ENCODE peak calls at places on chromosomes 12 and 14, in four cellular contexts. One of them, this sample, is unnamed.
A peak's percentile ranks its signal among the peaks of the same experiment; 100 is the strongest.

GRCh38 chr12:88970742-88971141 is 381.6 kb downstream of the DUSP6 start:
- DNase-seq in NCI-H748 treated with DMSO at 0.1 percent for 48 hours: no peak
- DNase-seq in stimulated activated CD4-positive, alpha-beta T cell treated with anti-CD3 and anti-CD28 coated beads, Interleukin-2, amount 100 ng/mL, for 24 hours: no peak
- DNase-seq in GM04504: no peak
- DNase-seq in this sample: no peak

GRCh38 chr12:57175428-57176138 is 28.2 kb upstream of the LRP1-AS start:
- DNase-seq in NCI-H748 treated with DMSO at 0.1 percent for 48 hours: peak; percentile 88
- DNase-seq in stimulated activated CD4-positive, alpha-beta T cell treated with anti-CD3 and anti-CD28 coated beads, Interleukin-2, amount 100 ng/mL, for 24 hours: peak; percentile 53
- DNase-seq in GM04504: no peak
- DNase-seq in this sample: peak; percentile 22

GRCh38 chr12:109888179-109889020 is 8.1 kb upstream of the GLTP start:
- DNase-seq in NCI-H748 treated with DMSO at 0.1 percent for 48 hours: no peak
- DNase-seq in stimulated activated CD4-positive, alpha-beta T cell treated with anti-CD3 and anti-CD28 coated beads, Interleukin-2, amount 100 ng/mL, for 24 hours: peak; percentile 34
- DNase-seq in GM04504: peak; percentile 93
- DNase-seq in this sample: no peak

GRCh38 chr12:102034346-102034745 is 27.4 kb downstream of the WASHC3 start:
- DNase-seq in NCI-H748 treated with DMSO at 0.1 percent for 48 hours: no peak
- DNase-seq in stimulated activated CD4-positive, alpha-beta T cell treated with anti-CD3 and anti-CD28 coated beads, Interleukin-2, amount 100 ng/mL, for 24 hours: no peak
- DNase-seq in GM04504: no peak
- DNase-seq in this sample: no peak

GRCh38 chr12:103800252-103800771 is 40.7 kb downstream of the NT5DC3 start:
- DNase-seq in NCI-H748 treated with DMSO at 0.1 percent for 48 hours: peak; percentile 90
- DNase-seq in stimulated activated CD4-positive, alpha-beta T cell treated with anti-CD3 and anti-CD28 coated beads, Interleukin-2, amount 100 ng/mL, for 24 hours: no peak
- DNase-seq in GM04504: peak; percentile 28
- DNase-seq in this sample: no peak

GRCh38 chr12:25950329-25951115 is 8.0 kb upstream of the RASSF8 start:
- DNase-seq in NCI-H748 treated with DMSO at 0.1 percent for 48 hours: no peak
- DNase-seq in stimulated activated CD4-positive, alpha-beta T cell treated with anti-CD3 and anti-CD28 coated beads, Interleukin-2, amount 100 ng/mL, for 24 hours: no peak
- DNase-seq in GM04504: no peak
- DNase-seq in this sample: no peak

GRCh38 chr12:88957358-88957757 is 377.1 kb upstream of the KITLG start:
- DNase-seq in NCI-H748 treated with DMSO at 0.1 percent for 48 hours: no peak
- DNase-seq in stimulated activated CD4-positive, alpha-beta T cell treated with anti-CD3 and anti-CD28 coated beads, Interleukin-2, amount 100 ng/mL, for 24 hours: no peak
- DNase-seq in GM04504: no peak
- DNase-seq in this sample: no peak

GRCh38 chr14:95431199-95432145 is 85.0 kb downstream of the SYNE3 start:
- DNase-seq in NCI-H748 treated with DMSO at 0.1 percent for 48 hours: no peak
- DNase-seq in stimulated activated CD4-positive, alpha-beta T cell treated with anti-CD3 and anti-CD28 coated beads, Interleukin-2, amount 100 ng/mL, for 24 hours: no peak
- DNase-seq in GM04504: no peak
- DNase-seq in this sample: no peak

GRCh38 chr14:69423279-69423678 is 24.8 kb downstream of the SLC39A9 start:
- DNase-seq in NCI-H748 treated with DMSO at 0.1 percent for 48 hours: no peak
- DNase-seq in stimulated activated CD4-positive, alpha-beta T cell treated with anti-CD3 and anti-CD28 coated beads, Interleukin-2, amount 100 ng/mL, for 24 hours: no peak
- DNase-seq in GM04504: no peak
- DNase-seq in this sample: no peak

GRCh38 chr12:48358937-48359509 is 8.3 kb upstream of the ZNF641 start:
- DNase-seq in NCI-H748 treated with DMSO at 0.1 percent for 48 hours: no peak
- DNase-seq in stimulated activated CD4-positive, alpha-beta T cell treated with anti-CD3 and anti-CD28 coated beads, Interleukin-2, amount 100 ng/mL, for 24 hours: no peak
- DNase-seq in GM04504: no peak
- DNase-seq in this sample: no peak

GRCh38 chr12:19613051-19613535 is 173.8 kb downstream of the AEBP2 start:
- DNase-seq in NCI-H748 treated with DMSO at 0.1 percent for 48 hours: no peak
- DNase-seq in stimulated activated CD4-positive, alpha-beta T cell treated with anti-CD3 and anti-CD28 coated beads, Interleukin-2, amount 100 ng/mL, for 24 hours: no peak
- DNase-seq in GM04504: no peak
- DNase-seq in this sample: no peak

GRCh38 chr14:60220084-60220483 is 28.9 kb upstream of the PPM1A start:
- DNase-seq in NCI-H748 treated with DMSO at 0.1 percent for 48 hours: no peak
- DNase-seq in stimulated activated CD4-positive, alpha-beta T cell treated with anti-CD3 and anti-CD28 coated beads, Interleukin-2, amount 100 ng/mL, for 24 hours: no peak
- DNase-seq in GM04504: no peak
- DNase-seq in this sample: peak; percentile 4

GRCh38 chr12:87511371-87511770 is 517.8 kb downstream of the C12orf50 start:
- DNase-seq in NCI-H748 treated with DMSO at 0.1 percent for 48 hours: no peak
- DNase-seq in stimulated activated CD4-positive, alpha-beta T cell treated with anti-CD3 and anti-CD28 coated beads, Interleukin-2, amount 100 ng/mL, for 24 hours: no peak
- DNase-seq in GM04504: no peak
- DNase-seq in this sample: no peak

GRCh38 chr12:100017056-100017455 is 32.3 kb upstream of the ANKS1B start:
- DNase-seq in NCI-H748 treated with DMSO at 0.1 percent for 48 hours: no peak
- DNase-seq in stimulated activated CD4-positive, alpha-beta T cell treated with anti-CD3 and anti-CD28 coated beads, Interleukin-2, amount 100 ng/mL, for 24 hours: no peak
- DNase-seq in GM04504: no peak
- DNase-seq in this sample: no peak

GRCh38 chr14:75126679-75127473 is at the start of gene NEK9:
- DNase-seq in NCI-H748 treated with DMSO at 0.1 percent for 48 hours: peak; percentile 31
- DNase-seq in stimulated activated CD4-positive, alpha-beta T cell treated with anti-CD3 and anti-CD28 coated beads, Interleukin-2, amount 100 ng/mL, for 24 hours: peak; percentile 93
- DNase-seq in GM04504: peak; percentile 65
- DNase-seq in this sample: peak; percentile 83

GRCh38 chr14:35261774-35262173 is 30.4 kb upstream of the PSMA6 start:
- DNase-seq in NCI-H748 treated with DMSO at 0.1 percent for 48 hours: no peak
- DNase-seq in stimulated activated CD4-positive, alpha-beta T cell treated with anti-CD3 and anti-CD28 coated beads, Interleukin-2, amount 100 ng/mL, for 24 hours: no peak
- DNase-seq in GM04504: no peak
- DNase-seq in this sample: no peak

GRCh38 chr14:51328089-51328941 is 88.3 kb downstream of the TMX1 start:
- DNase-seq in NCI-H748 treated with DMSO at 0.1 percent for 48 hours: no peak
- DNase-seq in stimulated activated CD4-positive, alpha-beta T cell treated with anti-CD3 and anti-CD28 coated beads, Interleukin-2, amount 100 ng/mL, for 24 hours: peak; percentile 22
- DNase-seq in GM04504: no peak
- DNase-seq in this sample: peak; percentile 15

GRCh38 chr12:116880817-116881324 is 370 bp downstream of the HRK start:
- DNase-seq in NCI-H748 treated with DMSO at 0.1 percent for 48 hours: peak; percentile 51
- DNase-seq in stimulated activated CD4-positive, alpha-beta T cell treated with anti-CD3 and anti-CD28 coated beads, Interleukin-2, amount 100 ng/mL, for 24 hours: peak; percentile 22
- DNase-seq in GM04504: no peak
- DNase-seq in this sample: peak; percentile 15

GRCh38 chr14:76574416-76574815 is 186.9 kb upstream of the VASH1 start:
- DNase-seq in NCI-H748 treated with DMSO at 0.1 percent for 48 hours: no peak
- DNase-seq in stimulated activated CD4-positive, alpha-beta T cell treated with anti-CD3 and anti-CD28 coated beads, Interleukin-2, amount 100 ng/mL, for 24 hours: no peak
- DNase-seq in GM04504: no peak
- DNase-seq in this sample: no peak

GRCh38 chr12:62925680-62926079 is 9.3 kb downstream of the PPM1H start:
- DNase-seq in NCI-H748 treated with DMSO at 0.1 percent for 48 hours: no peak
- DNase-seq in stimulated activated CD4-positive, alpha-beta T cell treated with anti-CD3 and anti-CD28 coated beads, Interleukin-2, amount 100 ng/mL, for 24 hours: no peak
- DNase-seq in GM04504: no peak
- DNase-seq in this sample: no peak

GRCh38 chr12:22313276-22313995 is 21.1 kb downstream of the ST8SIA1 start:
- DNase-seq in NCI-H748 treated with DMSO at 0.1 percent for 48 hours: no peak
- DNase-seq in stimulated activated CD4-positive, alpha-beta T cell treated with anti-CD3 and anti-CD28 coated beads, Interleukin-2, amount 100 ng/mL, for 24 hours: no peak
- DNase-seq in GM04504: no peak
- DNase-seq in this sample: no peak

GRCh38 chr14:59332727-59333126 is 132.5 kb downstream of the GPR135 start:
- DNase-seq in NCI-H748 treated with DMSO at 0.1 percent for 48 hours: no peak
- DNase-seq in stimulated activated CD4-positive, alpha-beta T cell treated with anti-CD3 and anti-CD28 coated beads, Interleukin-2, amount 100 ng/mL, for 24 hours: no peak
- DNase-seq in GM04504: peak; percentile 60
- DNase-seq in this sample: no peak

GRCh38 chr14:62162998-62163589 is 400.9 kb downstream of the SNAPC1 start:
- DNase-seq in NCI-H748 treated with DMSO at 0.1 percent for 48 hours: peak; percentile 73
- DNase-seq in stimulated activated CD4-positive, alpha-beta T cell treated with anti-CD3 and anti-CD28 coated beads, Interleukin-2, amount 100 ng/mL, for 24 hours: no peak
- DNase-seq in GM04504: no peak
- DNase-seq in this sample: no peak

GRCh38 chr12:48486261-48486660 is 4.0 kb downstream of the C12orf54 start:
- DNase-seq in NCI-H748 treated with DMSO at 0.1 percent for 48 hours: no peak
- DNase-seq in stimulated activated CD4-positive, alpha-beta T cell treated with anti-CD3 and anti-CD28 coated beads, Interleukin-2, amount 100 ng/mL, for 24 hours: no peak
- DNase-seq in GM04504: no peak
- DNase-seq in this sample: no peak

GRCh38 chr14:60188115-60188514 is 22.9 kb upstream of the DHRS7 start:
- DNase-seq in NCI-H748 treated with DMSO at 0.1 percent for 48 hours: no peak
- DNase-seq in stimulated activated CD4-positive, alpha-beta T cell treated with anti-CD3 and anti-CD28 coated beads, Interleukin-2, amount 100 ng/mL, for 24 hours: no peak
- DNase-seq in GM04504: no peak
- DNase-seq in this sample: no peak

GRCh38 chr14:101709533-101709881 is 52.0 kb upstream of the PPP2R5C start:
- DNase-seq in NCI-H748 treated with DMSO at 0.1 percent for 48 hours: no peak
- DNase-seq in stimulated activated CD4-positive, alpha-beta T cell treated with anti-CD3 and anti-CD28 coated beads, Interleukin-2, amount 100 ng/mL, for 24 hours: no peak
- DNase-seq in GM04504: no peak
- DNase-seq in this sample: no peak

GRCh38 chr12:50317198-50317597 is 33.9 kb upstream of the LIMA1 start:
- DNase-seq in NCI-H748 treated with DMSO at 0.1 percent for 48 hours: no peak
- DNase-seq in stimulated activated CD4-positive, alpha-beta T cell treated with anti-CD3 and anti-CD28 coated beads, Interleukin-2, amount 100 ng/mL, for 24 hours: no peak
- DNase-seq in GM04504: no peak
- DNase-seq in this sample: no peak

GRCh38 chr12:57487055-57487596 is 742 bp upstream of the MARS1 start:
- DNase-seq in NCI-H748 treated with DMSO at 0.1 percent for 48 hours: no peak
- DNase-seq in stimulated activated CD4-positive, alpha-beta T cell treated with anti-CD3 and anti-CD28 coated beads, Interleukin-2, amount 100 ng/mL, for 24 hours: no peak
- DNase-seq in GM04504: no peak
- DNase-seq in this sample: no peak

GRCh38 chr14:103629503-103630121 is 601 bp downstream of the KLC1 start:
- DNase-seq in NCI-H748 treated with DMSO at 0.1 percent for 48 hours: no peak
- DNase-seq in stimulated activated CD4-positive, alpha-beta T cell treated with anti-CD3 and anti-CD28 coated beads, Interleukin-2, amount 100 ng/mL, for 24 hours: peak; percentile 57
- DNase-seq in GM04504: no peak
- DNase-seq in this sample: peak; percentile 36

GRCh38 chr12:67991158-67991557 is 1.9 kb downstream of the IFNG-AS1 start:
- DNase-seq in NCI-H748 treated with DMSO at 0.1 percent for 48 hours: no peak
- DNase-seq in stimulated activated CD4-positive, alpha-beta T cell treated with anti-CD3 and anti-CD28 coated beads, Interleukin-2, amount 100 ng/mL, for 24 hours: peak; percentile 38
- DNase-seq in GM04504: no peak
- DNase-seq in this sample: peak; percentile 12

GRCh38 chr12:120092531-120093335 is 23.8 kb downstream of the RAB35 start:
- DNase-seq in NCI-H748 treated with DMSO at 0.1 percent for 48 hours: no peak
- DNase-seq in stimulated activated CD4-positive, alpha-beta T cell treated with anti-CD3 and anti-CD28 coated beads, Interleukin-2, amount 100 ng/mL, for 24 hours: no peak
- DNase-seq in GM04504: no peak
- DNase-seq in this sample: no peak

GRCh38 chr14:59262717-59263469 is 74.4 kb downstream of the DAAM1 start:
- DNase-seq in NCI-H748 treated with DMSO at 0.1 percent for 48 hours: peak; percentile 74
- DNase-seq in stimulated activated CD4-positive, alpha-beta T cell treated with anti-CD3 and anti-CD28 coated beads, Interleukin-2, amount 100 ng/mL, for 24 hours: no peak
- DNase-seq in GM04504: no peak
- DNase-seq in this sample: no peak

GRCh38 chr14:104552738-104553125 is 26.8 kb upstream of the C14orf180 start:
- DNase-seq in NCI-H748 treated with DMSO at 0.1 percent for 48 hours: no peak
- DNase-seq in stimulated activated CD4-positive, alpha-beta T cell treated with anti-CD3 and anti-CD28 coated beads, Interleukin-2, amount 100 ng/mL, for 24 hours: no peak
- DNase-seq in GM04504: no peak
- DNase-seq in this sample: no peak

GRCh38 chr14:93333631-93334095 is 827 bp upstream of the BTBD7 start:
- DNase-seq in NCI-H748 treated with DMSO at 0.1 percent for 48 hours: no peak
- DNase-seq in stimulated activated CD4-positive, alpha-beta T cell treated with anti-CD3 and anti-CD28 coated beads, Interleukin-2, amount 100 ng/mL, for 24 hours: no peak
- DNase-seq in GM04504: no peak
- DNase-seq in this sample: no peak

GRCh38 chr12:111406474-111407370 is 999 bp downstream of the SH2B3 start:
- DNase-seq in NCI-H748 treated with DMSO at 0.1 percent for 48 hours: no peak
- DNase-seq in stimulated activated CD4-positive, alpha-beta T cell treated with anti-CD3 and anti-CD28 coated beads, Interleukin-2, amount 100 ng/mL, for 24 hours: peak; percentile 60
- DNase-seq in GM04504: no peak
- DNase-seq in this sample: peak; percentile 39